ENCODE peak calls at places on chromosomes 12 and 14, in eight cellular contexts. B is aorta; F is endodermal cell; Y is activated gamma-delta T cell treated with anti-CD3 and anti-CD28 coated beads, Interleukin-2, amount 50 U/mL, for 16 hours; E is fibroblast of pulmonary artery; C is GM03348; U is GF-D8; L is AG08395. T is an unnamed sample.

GRCh38 chr14:31952573-31952972 is 124.5 kb upstream of the ARHGAP5 start:
- DNase-seq in B (no peak), F (no peak), Y (no peak), E (no peak), C (no peak), U (no peak), L (no peak), T (no peak)

GRCh38 chr12:104529130-104529874 is 72.6 kb downstream of the CHST11 start:
- DNase-seq in B (no peak), F (no peak), Y (no peak), E (no peak), C (no peak), U (no peak), L (no peak), T (no peak)

GRCh38 chr14:100246809-100247428 is 8.0 kb downstream of the YY1 start:
- DNase-seq in B (no peak), F (peak), Y (no peak), E (peak), C (peak), U (no peak), L (peak), T (peak)

GRCh38 chr14:100566586-100566985 is 20.6 kb downstream of the BEGAIN start:
- DNase-seq in B (no peak), F (no peak), Y (no peak), E (no peak), C (no peak), U (no peak), L (no peak), T (no peak)

GRCh38 chr14:51097287-51097686 is 2.4 kb upstream of the TRIM9 start:
- DNase-seq in B (no peak), F (no peak), Y (no peak), E (no peak), C (no peak), U (no peak), L (no peak), T (no peak)

GRCh38 chr12:109759595-109759994 is 46.0 kb downstream of the FAM222A start:
- DNase-seq in B (peak), F (peak), Y (no peak), E (no peak), C (no peak), U (no peak), L (no peak), T (no peak)

GRCh38 chr14:92540472-92541048 is 27.0 kb downstream of the RIN3 start:
- DNase-seq in B (peak), F (no peak), Y (no peak), E (peak), C (peak), U (no peak), L (peak), T (peak)

GRCh38 chr14:70415788-70416187 is 1.1 kb downstream of the SYNJ2BP start:
- DNase-seq in B (no peak), F (no peak), Y (no peak), E (no peak), C (no peak), U (no peak), L (no peak), T (no peak)

GRCh38 chr12:13905795-13906194 is 75.6 kb downstream of the GRIN2B start:
- DNase-seq in B (no peak), F (no peak), Y (no peak), E (no peak), C (no peak), U (no peak), L (no peak), T (no peak)

GRCh38 chr12:55996715-55997534 is at the start of gene SUOX:
- DNase-seq in B (peak), F (peak), Y (no peak), E (peak), C (peak), U (no peak), L (peak), T (peak)

GRCh38 chr12:2294651-2295475 is 242.1 kb downstream of the CACNA1C start:
- DNase-seq in B (peak), F (peak), Y (no peak), E (peak), C (peak), U (peak), L (peak), T (no peak)

GRCh38 chr12:47870175-47870781 is 34.5 kb downstream of the VDR start:
- DNase-seq in B (peak), F (peak), Y (no peak), E (peak), C (peak), U (no peak), L (peak), T (peak)

GRCh38 chr12:104793280-104793679 is 164.8 kb downstream of the SLC41A2 start:
- DNase-seq in B (peak), F (no peak), Y (no peak), E (peak), C (peak), U (no peak), L (peak), T (peak)